ENCODE peak calls at places on chromosome 6, in six cellular contexts. O, L, W, Q, F and E are unnamed samples.

GRCh38 chr6:90611543-90611864 is 24.6 kb upstream of the MAP3K7 start:
- DNase-seq in O (no peak), F (peak; percentile 1), L (no peak), W (no peak), Q (no peak), E (no peak)

GRCh38 chr6:62284725-62285124 is 1.3 kb downstream of the KHDRBS2 start:
- DNase-seq in Q (no peak), W (no peak), F (no peak), O (no peak), L (no peak), E (no peak)

GRCh38 chr6:113356139-113356538 is 501.0 kb upstream of the MARCKS start:
- DNase-seq in W (no peak), F (no peak), Q (no peak), L (no peak), O (no peak), E (no peak)

GRCh38 chr6:123321020-123321419 is 315.7 kb downstream of the TRDN start:
- DNase-seq in L (no peak), W (no peak), F (no peak), O (no peak), Q (no peak), E (no peak)

GRCh38 chr6:134640229-134640628 is 309.7 kb downstream of the ALDH8A1 start:
- DNase-seq in Q (no peak), O (no peak), W (no peak), F (no peak), L (no peak), E (no peak)

GRCh38 chr6:119079288-119079809 is 885 bp upstream of the FAM184A start:
- DNase-seq in F (peak; percentile 54), W (no peak), L (no peak), Q (no peak), O (peak; percentile 77), E (no peak)

GRCh38 chr6:83815631-83816030 is 37.5 kb upstream of the RIPPLY2 start:
- DNase-seq in L (peak; percentile 14), Q (no peak), W (no peak), O (no peak), F (peak; percentile 13), E (peak; percentile 97)

GRCh38 chr6:24899647-24900325 is 36.0 kb downstream of the RIPOR2 start:
- DNase-seq in O (no peak), L (no peak), F (no peak), Q (no peak), W (no peak), E (no peak)

GRCh38 chr6:41132254-41132653 is 21.9 kb downstream of the TREML1 start:
- DNase-seq in F (no peak), L (no peak), O (no peak), W (no peak), Q (no peak), E (no peak)

GRCh38 chr6:14074723-14075503 is 42.7 kb upstream of the CD83 start:
- DNase-seq in O (peak; percentile 39), W (no peak), F (peak; percentile 16), L (no peak), Q (peak; percentile 20), E (peak; percentile 59)

GRCh38 chr6:101402618-101403002 is 9.1 kb downstream of the GRIK2 start:
- DNase-seq in O (no peak), Q (peak; percentile 73), W (no peak), F (no peak), L (no peak), E (no peak)

GRCh38 chr6:166725571-166725970 is 98.5 kb upstream of the RPS6KA2 start:
- DNase-seq in O (no peak), F (no peak), Q (no peak), W (no peak), L (no peak), E (no peak)